ENCODE peak calls at places on chromosomes 13 and 19, in seven cellular contexts. A is naive thymus-derived CD4-positive, alpha-beta T cell; D is activated T-helper 1 cell treated with Interleukin-2 at 50 U/mL for 16 hours; O is DMS79; X is foreskin fibroblast; H is cardiac muscle cell; Y is kidney tubule cell. T is an unnamed sample.

GRCh38 chr19:16457195-16457953 is 14.4 kb downstream of the EPS15L1 start:
- DNase-seq in A (no peak), D (no peak), O (peak; percentile 80), X (peak; percentile 59), H (peak; percentile 14), Y (peak; percentile 93), T (no peak)

GRCh38 chr19:14475251-14476073 is at the start of gene PTGER1:
- DNase-seq in A (peak; percentile 9), D (no peak), O (no peak), X (peak; percentile 75), H (peak; percentile 34), Y (peak; percentile 82), T (no peak)

GRCh38 chr13:29849071-29849541 is 1.3 kb downstream of the UBL3 start:
- DNase-seq in A (peak; percentile 33), D (no peak), O (no peak), X (peak; percentile 43), H (peak; percentile 35), Y (peak; percentile 49), T (no peak)

GRCh38 chr13:49113526-49114286 is 106.4 kb upstream of the MLNR start:
- DNase-seq in A (no peak), D (no peak), O (no peak), X (peak; percentile 62), H (no peak), Y (peak; percentile 66), T (no peak)

GRCh38 chr13:70747305-70747704 is 639.1 kb upstream of the KLHL1 start:
- DNase-seq in A (no peak), D (no peak), O (no peak), X (no peak), H (no peak), Y (no peak), T (no peak)

GRCh38 chr19:46461537-46461936 is 9.8 kb downstream of the PNMA8A start:
- DNase-seq in A (no peak), D (no peak), O (peak; percentile 40), X (peak; percentile 39), H (no peak), Y (no peak), T (no peak)

GRCh38 chr19:19320362-19321142 is at the start of the genes MAU2 and SUGP1:
- DNase-seq in A (peak; percentile 92), D (peak; percentile 85), O (peak; percentile 99), X (peak; percentile 96), H (peak; percentile 93), Y (peak; percentile 93), T (peak; percentile 91)

GRCh38 chr19:39057615-39058014 is 25.3 kb upstream of the FBXO27 start:
- DNase-seq in A (no peak), D (no peak), O (no peak), X (no peak), H (no peak), Y (peak; percentile 41), T (no peak)

GRCh38 chr13:75486146-75486545 is 4.2 kb upstream of the TBC1D4 start:
- DNase-seq in A (no peak), D (no peak), O (no peak), X (no peak), H (no peak), Y (peak; percentile 84), T (no peak)

GRCh38 chr13:64471916-64472315 is 2758.2 kb downstream of the PCDH9 start:
- DNase-seq in A (no peak), D (no peak), O (no peak), X (peak; percentile 53), H (peak; percentile 14), Y (peak; percentile 18), T (no peak)